ENCODE peak calls at places on chromosome 13, in nine cellular contexts. U is IMR-90, B is thyroid gland, P is testis, H is A549, D is GM12878, G is uterus, T is spleen, E is breast epithelium. L is an unnamed sample.

GRCh38 chr13:90565985-90566713 is 781.3 kb upstream of the MIR17HG start:
- DNase-seq in U (no peak), B (no peak), P (no peak), H (no peak), D (peak; percentile 11), G (no peak), T (no peak), E (no peak), L (no peak)

GRCh38 chr13:30071890-30072817 is 221.7 kb upstream of the UBL3 start:
- DNase-seq in U (no peak), B (peak; percentile 26), P (no peak), H (no peak), D (no peak), G (no peak), T (no peak), E (no peak), L (no peak)

GRCh38 chr13:112643759-112644459 is 45.9 kb upstream of the ATP11A start:
- DNase-seq in U (no peak), B (peak; percentile 68), P (no peak), H (no peak), D (no peak), G (no peak), T (peak; percentile 29), E (peak; percentile 31), L (no peak)

GRCh38 chr13:73273737-73274136 is 214.9 kb downstream of the KLF5 start:
- DNase-seq in U (peak; percentile 89), B (no peak), P (no peak), H (no peak), D (no peak), G (no peak), T (no peak), E (no peak), L (no peak)

GRCh38 chr13:32036762-32037161 is 5.2 kb downstream of the FRY start:
- DNase-seq in U (no peak), B (no peak), P (no peak), H (no peak), D (no peak), G (no peak), T (no peak), E (no peak), L (no peak)

GRCh38 chr13:110067355-110068175 is 239.4 kb downstream of the COL4A1 start:
- DNase-seq in U (no peak), B (no peak), P (no peak), H (no peak), D (no peak), G (peak; percentile 50), T (no peak), E (no peak), L (no peak)

GRCh38 chr13:43200736-43201135 is 177.3 kb downstream of the DNAJC15 start:
- DNase-seq in U (no peak), B (no peak), P (no peak), H (no peak), D (no peak), G (no peak), T (no peak), E (no peak), L (no peak)

GRCh38 chr13:27666951-27667350 is 45.3 kb downstream of the POLR1D start:
- DNase-seq in U (no peak), B (no peak), P (peak; percentile 57), H (no peak), D (no peak), G (no peak), T (no peak), E (no peak), L (no peak)

GRCh38 chr13:40565282-40566148 is 100.9 kb downstream of the FOXO1 start:
- DNase-seq in U (no peak), B (no peak), P (no peak), H (no peak), D (no peak), G (no peak), T (no peak), E (no peak), L (no peak)

GRCh38 chr13:41954226-41954625 is 6.7 kb downstream of the VWA8 start:
- DNase-seq in U (no peak), B (no peak), P (no peak), H (no peak), D (no peak), G (no peak), T (no peak), E (no peak), L (no peak)

GRCh38 chr13:112322562-112322961 is 53.6 kb upstream of the SPACA7 start:
- DNase-seq in U (no peak), B (no peak), P (no peak), H (no peak), D (no peak), G (no peak), T (no peak), E (no peak), L (no peak)

GRCh38 chr13:38767506-38768265 is 80.8 kb downstream of the FREM2 start:
- DNase-seq in U (no peak), B (peak; percentile 45), P (no peak), H (no peak), D (no peak), G (no peak), T (no peak), E (no peak), L (no peak)

GRCh38 chr13:91361755-91362271 is 14.3 kb downstream of the MIR17HG start:
- DNase-seq in U (no peak), B (no peak), P (no peak), H (no peak), D (no peak), G (no peak), T (no peak), E (no peak), L (no peak)

GRCh38 chr13:23554000-23554399 is 16.2 kb upstream of the TNFRSF19 start:
- DNase-seq in U (peak; percentile 16), B (no peak), P (no peak), H (no peak), D (no peak), G (no peak), T (no peak), E (no peak), L (no peak)

GRCh38 chr13:107271226-107271625 is 703.3 kb upstream of the ARGLU1 start:
- DNase-seq in U (peak; percentile 50), B (no peak), P (no peak), H (no peak), D (no peak), G (no peak), T (no peak), E (no peak), L (no peak)

GRCh38 chr13:49330546-49330864 is 82.8 kb downstream of the CDADC1 start:
- DNase-seq in U (no peak), B (no peak), P (no peak), H (no peak), D (no peak), G (no peak), T (no peak), E (no peak), L (no peak)

GRCh38 chr13:30806784-30807183 is 71.4 kb downstream of the ALOX5AP start:
- DNase-seq in U (peak; percentile 88), B (no peak), P (no peak), H (no peak), D (no peak), G (no peak), T (no peak), E (no peak), L (no peak)

DNA sequence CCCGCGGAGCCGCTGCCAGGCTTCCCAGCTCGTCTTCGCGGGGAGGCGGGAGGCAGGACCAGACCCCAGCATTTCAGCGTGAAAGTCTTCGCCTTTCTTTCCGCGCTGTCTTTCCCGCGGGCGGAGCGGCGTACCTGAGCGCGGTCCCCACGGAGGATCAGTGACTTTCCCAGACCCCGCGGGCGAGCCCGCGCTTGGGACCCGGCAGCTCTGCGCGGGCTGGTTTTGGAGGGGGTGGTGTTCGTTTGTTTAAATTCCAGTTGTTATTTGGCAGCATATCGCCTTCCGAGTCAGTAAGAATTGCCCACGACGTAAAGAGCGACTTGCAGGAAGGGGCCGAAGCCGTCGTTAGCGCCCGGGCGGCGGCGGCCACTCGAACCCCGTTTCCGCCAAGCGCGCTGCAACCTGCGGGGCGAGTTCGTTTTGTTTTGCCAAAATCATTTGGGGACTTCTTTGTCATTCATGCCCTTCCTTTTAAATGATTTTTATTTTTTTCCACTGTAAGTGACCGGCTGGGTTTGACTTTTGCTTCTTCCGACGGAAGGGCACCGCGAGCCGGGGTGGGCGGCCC is 76.1 kb downstream of the ZIC5 start:
- DNase-seq in U (no peak), B (no peak), P (no peak), H (no peak), D (no peak), G (no peak), T (no peak), E (no peak), L (no peak)
- H3K4me3 ChIP-seq in U (no peak overlapping the region), B (peak overlapping the region; percentile 21), P (peak overlapping the region; percentile 24), H (peak overlapping the region; percentile 28), D (peak overlapping the region; percentile 36), G (peak overlapping the region; percentile 1), T (peak overlapping the region; percentile 21), E (peak overlapping the region; percentile 39), L (peak overlapping the region; percentile 17)

GRCh38 chr13:101209206-101209893 is 207.0 kb downstream of the NALCN start:
- DNase-seq in U (no peak), B (no peak), P (no peak), H (no peak), D (no peak), G (no peak), T (no peak), E (no peak), L (no peak)
- H3K27ac ChIP-seq in U (no peak overlapping the region), B (no peak overlapping the region), P (no peak overlapping the region), H (no peak overlapping the region), D (no peak overlapping the region), G (no peak overlapping the region), T (no peak overlapping the region), E (no peak overlapping the region), L (no peak overlapping the region)

DNA sequence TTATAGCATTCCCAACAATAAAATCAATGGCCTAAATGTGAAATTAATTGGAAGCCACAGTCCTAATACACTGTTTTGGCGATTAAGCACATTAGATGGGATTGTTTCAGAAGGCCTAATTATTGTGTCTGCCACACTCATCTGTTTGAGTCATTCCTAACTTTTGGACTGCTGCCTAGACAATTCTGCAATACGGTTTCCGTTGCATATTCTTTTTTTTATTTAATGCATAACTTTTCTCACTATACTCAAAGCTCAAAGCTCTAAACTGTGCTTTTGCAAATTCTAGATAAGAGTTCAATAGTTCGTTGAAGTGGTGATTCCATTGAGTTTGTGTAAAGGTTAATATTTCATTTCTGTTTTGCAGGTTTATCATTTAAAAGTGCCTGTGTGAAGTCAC is 53.1 kb downstream of the MBNL2 start:
- DNase-seq in U (peak; percentile 92), B (no peak), P (no peak), H (no peak), D (no peak), G (no peak), T (no peak), E (no peak), L (peak; percentile 33)
- TF ChIP-seq POLR2A in U (no peak), B (no peak), P (no peak), H (no peak), D (no peak), G (no peak), T (no peak), E (no peak), L (no peak)

DNA sequence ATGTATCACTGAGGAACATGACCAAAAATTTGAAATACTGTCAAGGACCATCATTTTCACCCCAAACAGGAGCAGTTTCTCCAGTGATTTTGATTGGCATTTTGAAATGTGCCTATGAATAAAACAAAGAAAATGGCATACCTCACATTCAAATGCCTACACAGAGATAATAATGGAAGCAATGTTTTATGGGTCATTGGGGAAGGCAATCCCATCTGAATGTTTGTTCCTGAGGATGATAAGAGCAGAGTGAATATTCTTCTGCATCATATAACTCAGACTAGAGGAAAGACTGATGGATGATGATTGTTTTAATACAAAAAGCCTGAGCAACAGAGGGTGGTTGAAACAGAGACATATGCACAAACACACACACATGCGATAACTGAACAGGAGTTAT is 2749.9 kb downstream of the PCDH9 start:
- DNase-seq in U (no peak), B (no peak), P (no peak), H (no peak), D (no peak), G (no peak), T (no peak), E (no peak), L (no peak)
- H3K4me3 ChIP-seq in U (no peak overlapping the region), B (no peak overlapping the region), P (no peak overlapping the region), H (no peak overlapping the region), D (no peak overlapping the region), G (no peak overlapping the region), T (no peak overlapping the region), E (no peak overlapping the region), L (no peak overlapping the region)